ENCODE peak calls at places on chromosomes 12 and 14, in ten cellular contexts. Q is nephron progenitor cell, C is cardiac muscle cell, N is WTC11, K is glutamatergic neuron, O is pancreas, B is mucosa of descending colon, S is colonic mucosa, V is MCF 10A, U is astrocyte of the spinal cord. G is an unnamed sample.

GRCh38 chr12:26113194-26113654 is 11.6 kb downstream of the BHLHE41 start:
- DNase-seq in Q (no peak), C (no peak), N (no peak), K (no peak), O (peak; percentile 27), B (no peak), S (peak; percentile 29), V (peak; percentile 11), U (no peak), G (no peak)

GRCh38 chr14:32300146-32300545 is 29.0 kb upstream of the AKAP6 start:
- DNase-seq in Q (no peak), C (peak; percentile 8), N (no peak), K (peak; percentile 71), O (no peak), B (no peak), S (no peak), V (no peak), U (no peak), G (no peak)

GRCh38 chr12:18690653-18691052 is 47.2 kb downstream of the PLCZ1 start:
- DNase-seq in Q (no peak), C (no peak), N (no peak), K (no peak), O (no peak), B (no peak), S (no peak), V (peak; percentile 86), U (peak; percentile 62), G (peak; percentile 94)

GRCh38 chr12:23253191-23253590 is 628.2 kb downstream of the ETNK1 start:
- DNase-seq in Q (no peak), C (no peak), N (no peak), K (no peak), O (no peak), B (no peak), S (no peak), V (no peak), U (no peak), G (no peak)

GRCh38 chr12:11621797-11622423 is 27.6 kb upstream of the ETV6 start:
- DNase-seq in Q (no peak), C (no peak), N (no peak), K (no peak), O (no peak), B (no peak), S (no peak), V (peak; percentile 6), U (no peak), G (no peak)

GRCh38 chr14:95491936-95492608 is 24.4 kb downstream of the SYNE3 start:
- DNase-seq in Q (no peak), C (no peak), N (no peak), K (no peak), O (no peak), B (no peak), S (no peak), V (no peak), U (no peak), G (no peak)

GRCh38 chr12:25130741-25131188 is 64.2 kb downstream of the DNAI7 start:
- DNase-seq in Q (no peak), C (peak; percentile 50), N (no peak), K (no peak), O (no peak), B (no peak), S (no peak), V (peak; percentile 59), U (peak; percentile 65), G (peak; percentile 60)

GRCh38 chr14:65255029-65255545 is 152.8 kb upstream of the MAX start:
- DNase-seq in Q (no peak), C (no peak), N (no peak), K (no peak), O (no peak), B (no peak), S (no peak), V (peak; percentile 92), U (peak; percentile 64), G (peak; percentile 82)

GRCh38 chr14:33646692-33647260 is 304.1 kb downstream of the EGLN3 start:
- DNase-seq in Q (no peak), C (no peak), N (no peak), K (no peak), O (no peak), B (no peak), S (no peak), V (peak; percentile 54), U (peak; percentile 84), G (peak; percentile 66)

DNA sequence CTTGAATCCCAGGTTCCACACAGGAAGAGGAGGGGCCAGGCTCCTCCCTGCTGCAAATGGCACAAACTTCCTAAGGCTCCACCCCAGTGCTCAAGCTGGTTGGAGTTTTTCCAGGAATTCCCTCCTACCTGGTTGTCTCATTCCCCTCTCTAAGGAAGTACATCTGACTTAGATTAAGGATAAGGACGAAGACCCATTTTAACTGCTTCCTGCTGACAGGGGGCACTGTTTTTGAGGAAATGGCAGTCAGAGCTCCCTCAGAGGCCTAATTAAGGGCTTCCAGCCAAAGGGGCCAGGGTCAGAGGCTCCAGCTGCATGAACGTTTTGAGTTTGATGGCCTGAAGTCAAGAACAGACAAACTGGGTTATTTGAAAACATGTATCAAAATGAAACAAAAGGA is 1084.7 kb downstream of the SLC6A15 start:
- DNase-seq in Q (peak; percentile 1), C (no peak), N (peak; percentile 58), K (peak; percentile 25), O (no peak), B (no peak), S (no peak), V (no peak), U (no peak), G (no peak)
- TF ChIP-seq CTCF in Q (no peak), C (no peak), N (no peak), K (no peak), O (no peak), B (no peak), S (no peak), V (no peak), U (peak; percentile 13), G (peak; percentile 44)

GRCh38 chr12:45518516-45519235 is 210.8 kb upstream of the ARID2 start:
- DNase-seq in Q (no peak), C (no peak), N (no peak), K (no peak), O (no peak), B (no peak), S (no peak), V (no peak), U (no peak), G (no peak)
- TF ChIP-seq CTCF in Q (no peak), C (no peak), N (no peak), K (no peak), O (no peak), B (no peak), S (no peak), V (no peak), U (no peak), G (no peak)

GRCh38 chr14:70084226-70084625 is 104.5 kb downstream of the SLC8A3 start:
- DNase-seq in Q (no peak), C (no peak), N (no peak), K (no peak), O (no peak), B (no peak), S (no peak), V (no peak), U (no peak), G (no peak)

GRCh38 chr14:70087380-70087697 is 101.4 kb downstream of the SLC8A3 start:
- DNase-seq in Q (no peak), C (no peak), N (no peak), K (no peak), O (no peak), B (no peak), S (no peak), V (no peak), U (no peak), G (no peak)

DNA sequence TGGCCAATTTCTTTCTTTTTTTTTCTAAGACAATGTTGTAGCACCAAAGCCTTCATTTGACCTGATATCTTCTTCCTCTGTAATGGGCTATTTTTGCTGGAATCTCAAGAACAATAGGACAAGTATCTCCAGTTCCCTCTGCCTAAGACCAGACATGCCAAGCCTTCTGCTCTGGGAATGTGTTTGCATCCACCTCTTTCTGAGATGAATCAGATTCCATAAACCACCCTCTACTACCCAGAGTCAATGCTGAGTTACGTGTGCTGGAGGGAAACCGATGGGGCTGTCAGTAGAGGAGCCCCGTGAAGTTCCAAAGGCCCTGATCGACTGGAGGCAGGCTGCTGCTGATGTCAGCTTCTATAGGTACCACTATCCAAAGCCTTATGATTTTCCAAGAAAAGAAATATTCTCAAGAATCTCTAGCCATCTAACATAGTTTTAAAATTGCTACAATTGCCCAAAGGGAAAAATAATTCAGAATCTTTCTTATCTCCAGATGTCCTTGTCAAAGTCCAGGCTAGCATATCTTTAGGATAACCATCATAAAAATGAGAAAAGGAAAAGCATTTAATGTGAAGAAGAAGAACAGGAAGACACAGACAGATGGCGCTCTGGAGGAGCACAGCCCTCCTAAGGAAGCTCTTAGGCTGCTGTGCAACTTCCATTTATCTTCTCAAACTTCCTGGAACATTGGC is 101.9 kb downstream of the SLC8A3 start:
- DNase-seq in Q (peak; percentile 28), C (peak; percentile 49), N (peak; percentile 30), K (peak; percentile 32), O (no peak), B (peak; percentile 36), S (peak; percentile 33), V (peak; percentile 51), U (peak; percentile 50), G (peak; percentile 7)
- TF ChIP-seq CTCF in Q (peak; percentile 52), C (peak; percentile 67), N (peak; percentile 25), K (no peak), O (peak; percentile 13), B (peak; percentile 7), S (peak; percentile 32), V (peak; percentile 63), U (peak; percentile 71), G (peak; percentile 70)

GRCh38 chr12:93742086-93742934 is 65.1 kb downstream of the CRADD start:
- DNase-seq in Q (peak; percentile 65), C (peak; percentile 80), N (peak; percentile 69), K (peak; percentile 72), O (peak; percentile 76), B (peak; percentile 78), S (peak; percentile 62), V (peak; percentile 78), U (peak; percentile 73), G (peak; percentile 52)
- TF ChIP-seq CTCF in Q (no peak), C (peak; percentile 44), N (no peak), K (peak; percentile 12), O (no peak), B (no peak), S (no peak), V (peak; percentile 38), U (peak; percentile 30), G (peak; percentile 57)

GRCh38 chr14:59018978-59019377 is 169.5 kb upstream of the DAAM1 start:
- DNase-seq in Q (no peak), C (no peak), N (peak; percentile 33), K (no peak), O (no peak), B (no peak), S (no peak), V (no peak), U (no peak), G (no peak)
- TF ChIP-seq CTCF in Q (peak; percentile 9), C (peak; percentile 37), N (no peak), K (peak; percentile 41), O (no peak), B (no peak), S (no peak), V (peak; percentile 6), U (peak; percentile 45), G (peak; percentile 71)

DNA sequence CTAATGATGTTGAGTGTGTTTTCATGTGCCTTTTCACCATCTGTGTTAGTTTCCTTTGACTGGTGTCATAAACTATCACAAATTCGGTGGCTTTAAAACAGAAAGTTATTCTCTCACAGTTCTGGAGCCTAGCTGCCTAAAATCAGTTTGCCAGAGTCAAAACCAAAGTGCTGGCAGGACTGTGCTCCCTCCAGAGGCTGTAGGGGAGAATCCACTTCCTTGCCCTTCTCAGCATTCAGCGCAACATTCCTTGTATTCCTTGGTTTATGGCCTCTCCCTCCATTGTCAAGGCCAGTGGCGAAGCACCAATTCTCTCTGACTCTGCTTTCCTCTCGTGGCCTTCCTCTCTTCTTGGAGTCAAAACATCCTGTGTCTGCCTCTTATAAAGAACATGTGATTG is 174.2 kb upstream of the PDE3A start:
- DNase-seq in Q (peak; percentile 33), C (peak; percentile 51), N (peak; percentile 46), K (no peak), O (no peak), B (no peak), S (no peak), V (peak; percentile 18), U (peak; percentile 29), G (no peak)
- TF ChIP-seq CTCF in Q (peak; percentile 33), C (peak; percentile 58), N (no peak), K (no peak), O (no peak), B (no peak), S (no peak), V (no peak), U (peak; percentile 49), G (no peak)